ENCODE peak calls at places on chromosomes 4 and X, in ten cellular contexts. One of them, this sample, is unnamed.

GRCh38 chr4:139243448-139244365 is 36.3 kb downstream of the MGARP start:
- DNase-seq in fibroblast of lung: peak; percentile 99
- DNase-seq in spleen: no peak
- DNase-seq in colonic mucosa: no peak
- DNase-seq in tibial nerve: no peak
- DNase-seq in transverse colon: no peak
- DNase-seq in H1: no peak
- DNase-seq in pancreas: no peak
- DNase-seq in adrenal gland: peak; percentile 38
- DNase-seq in IMR-90: peak; percentile 99
- DNase-seq in this sample: no peak

GRCh38 chrX:46036508-46036907 is 508.7 kb downstream of the ZNF674 start:
- DNase-seq in fibroblast of lung: no peak
- DNase-seq in spleen: no peak
- DNase-seq in colonic mucosa: no peak
- DNase-seq in tibial nerve: no peak
- DNase-seq in transverse colon: no peak
- DNase-seq in H1: no peak
- DNase-seq in pancreas: no peak
- DNase-seq in adrenal gland: no peak
- DNase-seq in IMR-90: no peak
- DNase-seq in this sample: no peak

GRCh38 chr4:5467111-5467510 is 241.2 kb downstream of the EVC2 start:
- DNase-seq in fibroblast of lung: no peak
- DNase-seq in spleen: no peak
- DNase-seq in colonic mucosa: no peak
- DNase-seq in tibial nerve: no peak
- DNase-seq in transverse colon: no peak
- DNase-seq in H1: no peak
- DNase-seq in pancreas: no peak
- DNase-seq in adrenal gland: no peak
- DNase-seq in IMR-90: no peak
- DNase-seq in this sample: no peak

GRCh38 chr4:81493895-81494490 is 22.3 kb upstream of the RASGEF1B start:
- DNase-seq in fibroblast of lung: peak; percentile 21
- DNase-seq in spleen: no peak
- DNase-seq in colonic mucosa: no peak
- DNase-seq in tibial nerve: no peak
- DNase-seq in transverse colon: no peak
- DNase-seq in H1: no peak
- DNase-seq in pancreas: no peak
- DNase-seq in adrenal gland: no peak
- DNase-seq in IMR-90: no peak
- DNase-seq in this sample: no peak

GRCh38 chr4:108272566-108272965 is 103.8 kb upstream of the LEF1 start:
- DNase-seq in fibroblast of lung: peak; percentile 54
- DNase-seq in spleen: no peak
- DNase-seq in colonic mucosa: no peak
- DNase-seq in tibial nerve: no peak
- DNase-seq in transverse colon: no peak
- DNase-seq in H1: no peak
- DNase-seq in pancreas: no peak
- DNase-seq in adrenal gland: no peak
- DNase-seq in IMR-90: peak; percentile 70
- DNase-seq in this sample: no peak

GRCh38 chr4:85496933-85497332 is 22.0 kb downstream of the ARHGAP24 start:
- DNase-seq in fibroblast of lung: peak; percentile 83
- DNase-seq in spleen: no peak
- DNase-seq in colonic mucosa: no peak
- DNase-seq in tibial nerve: no peak
- DNase-seq in transverse colon: no peak
- DNase-seq in H1: no peak
- DNase-seq in pancreas: no peak
- DNase-seq in adrenal gland: no peak
- DNase-seq in IMR-90: peak; percentile 39
- DNase-seq in this sample: no peak

GRCh38 chr4:74364649-74365491 is at the start of gene EREG:
- DNase-seq in fibroblast of lung: peak; percentile 84
- DNase-seq in spleen: peak; percentile 84
- DNase-seq in colonic mucosa: peak; percentile 42
- DNase-seq in tibial nerve: no peak
- DNase-seq in transverse colon: peak; percentile 30
- DNase-seq in H1: peak; percentile 84
- DNase-seq in pancreas: peak; percentile 55
- DNase-seq in adrenal gland: no peak
- DNase-seq in IMR-90: peak; percentile 62
- DNase-seq in this sample: peak; percentile 65

GRCh38 chr4:80492761-80493160 is 157.2 kb downstream of the CFAP299 start:
- DNase-seq in fibroblast of lung: no peak
- DNase-seq in spleen: no peak
- DNase-seq in colonic mucosa: peak; percentile 54
- DNase-seq in tibial nerve: no peak
- DNase-seq in transverse colon: peak; percentile 31
- DNase-seq in H1: no peak
- DNase-seq in pancreas: no peak
- DNase-seq in adrenal gland: no peak
- DNase-seq in IMR-90: no peak
- DNase-seq in this sample: peak; percentile 82

GRCh38 chr4:78200004-78200403 is 142.9 kb downstream of the FRAS1 start:
- DNase-seq in fibroblast of lung: no peak
- DNase-seq in spleen: no peak
- DNase-seq in colonic mucosa: no peak
- DNase-seq in tibial nerve: no peak
- DNase-seq in transverse colon: no peak
- DNase-seq in H1: no peak
- DNase-seq in pancreas: no peak
- DNase-seq in adrenal gland: no peak
- DNase-seq in IMR-90: no peak
- DNase-seq in this sample: no peak
- TF ChIP-seq CTCF in fibroblast of lung: no peak
- TF ChIP-seq CTCF in spleen: no peak
- TF ChIP-seq CTCF in colonic mucosa: no peak
- TF ChIP-seq CTCF in tibial nerve: no peak
- TF ChIP-seq CTCF in transverse colon: no peak
- TF ChIP-seq CTCF in H1: no peak
- TF ChIP-seq CTCF in pancreas: no peak
- TF ChIP-seq CTCF in adrenal gland: no peak
- TF ChIP-seq CTCF in IMR-90: no peak
- TF ChIP-seq CTCF in this sample: no peak

DNA sequence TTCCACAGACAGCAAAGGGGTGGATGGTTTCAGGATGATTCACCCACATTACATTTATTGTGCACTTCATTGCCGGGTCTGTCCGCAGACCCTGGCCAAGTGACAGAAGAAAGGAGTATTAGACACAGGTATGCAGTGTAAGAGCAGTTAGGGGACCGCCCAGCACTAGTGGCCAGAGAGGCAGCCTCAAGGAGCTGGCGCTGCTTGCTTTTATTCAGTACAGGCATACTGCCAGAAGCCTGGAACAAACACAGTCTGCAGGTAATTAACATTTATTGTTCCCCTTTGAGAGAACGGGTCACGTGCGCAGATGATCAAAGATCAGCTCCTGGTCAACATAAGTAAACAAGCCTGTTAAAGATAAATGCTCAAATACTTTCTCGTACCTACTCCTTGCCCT is 1639.0 kb upstream of the IGFBP7 start:
- DNase-seq in fibroblast of lung: no peak
- DNase-seq in spleen: no peak
- DNase-seq in colonic mucosa: peak; percentile 87
- DNase-seq in tibial nerve: no peak
- DNase-seq in transverse colon: peak; percentile 73
- DNase-seq in H1: no peak
- DNase-seq in pancreas: no peak
- DNase-seq in adrenal gland: no peak
- DNase-seq in IMR-90: no peak
- DNase-seq in this sample: peak; percentile 78
- H3K4me1 ChIP-seq in fibroblast of lung: no peaks in the 10 kb centered on the region
- H3K4me1 ChIP-seq in spleen: no peaks in the 10 kb centered on the region
- H3K4me1 ChIP-seq in colonic mucosa: no peaks in the 10 kb centered on the region
- H3K4me1 ChIP-seq in tibial nerve: no peaks in the 10 kb centered on the region
- H3K4me1 ChIP-seq in transverse colon: no peaks in the 10 kb centered on the region
- H3K4me1 ChIP-seq in H1: no peaks in the 10 kb centered on the region
- H3K4me1 ChIP-seq in pancreas: no peaks in the 10 kb centered on the region
- H3K4me1 ChIP-seq in adrenal gland: no peaks in the 10 kb centered on the region
- H3K4me1 ChIP-seq in IMR-90: no peaks in the 10 kb centered on the region
- H3K4me1 ChIP-seq in this sample: no peaks in the 10 kb centered on the region

DNA sequence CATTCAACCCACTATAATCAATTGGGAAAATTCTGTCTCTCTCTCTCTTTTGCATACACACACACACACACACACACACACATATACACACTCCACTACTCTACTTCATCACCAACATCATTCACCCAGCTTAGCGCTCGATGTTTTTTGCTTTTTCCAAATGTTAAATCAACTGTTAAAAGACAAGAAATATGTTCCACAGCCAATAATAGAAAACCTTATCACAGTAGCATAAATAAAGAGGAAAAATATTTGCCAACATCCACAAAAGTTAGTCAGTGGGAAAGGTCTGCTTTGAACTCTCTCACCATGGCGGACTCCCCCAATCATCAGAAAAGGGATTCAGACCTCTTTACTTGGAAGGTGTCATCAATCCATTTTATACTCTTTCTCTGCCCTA is 29.4 kb upstream of the LGI2 start:
- DNase-seq in fibroblast of lung: no peak
- DNase-seq in spleen: no peak
- DNase-seq in colonic mucosa: no peak
- DNase-seq in tibial nerve: no peak
- DNase-seq in transverse colon: no peak
- DNase-seq in H1: no peak
- DNase-seq in pancreas: no peak
- DNase-seq in adrenal gland: no peak
- DNase-seq in IMR-90: no peak
- DNase-seq in this sample: no peak
- H3K27ac ChIP-seq in fibroblast of lung: no peak overlapping the region
- H3K27ac ChIP-seq in spleen: no peak overlapping the region
- H3K27ac ChIP-seq in colonic mucosa: no peak overlapping the region
- H3K27ac ChIP-seq in tibial nerve: no peak overlapping the region
- H3K27ac ChIP-seq in transverse colon: no peak overlapping the region
- H3K27ac ChIP-seq in H1: no peak overlapping the region
- H3K27ac ChIP-seq in pancreas: no peak overlapping the region
- H3K27ac ChIP-seq in adrenal gland: no peak overlapping the region
- H3K27ac ChIP-seq in IMR-90: no peak overlapping the region
- H3K27ac ChIP-seq in this sample: no peak overlapping the region

DNA sequence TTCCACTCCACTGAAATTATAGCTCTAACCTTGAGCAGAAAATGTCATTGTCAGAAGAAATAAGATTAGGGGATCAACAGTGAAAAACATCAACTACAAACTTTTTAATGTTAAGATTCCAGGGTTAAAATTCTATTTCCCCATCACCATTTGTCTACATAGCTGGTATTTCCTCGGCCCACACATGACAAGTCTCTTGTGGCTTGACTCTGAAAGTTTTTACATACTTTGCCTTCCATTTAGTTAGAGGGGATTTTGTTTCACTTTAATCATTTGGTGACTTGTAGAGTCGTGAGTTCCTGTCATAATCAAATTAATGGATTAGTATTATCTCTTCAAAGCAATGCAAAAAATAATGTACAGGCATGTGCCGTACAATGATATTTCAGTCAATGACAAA is 71.8 kb downstream of the ING2 start:
- DNase-seq in fibroblast of lung: no peak
- DNase-seq in spleen: no peak
- DNase-seq in colonic mucosa: no peak
- DNase-seq in tibial nerve: no peak
- DNase-seq in transverse colon: no peak
- DNase-seq in H1: no peak
- DNase-seq in pancreas: no peak
- DNase-seq in adrenal gland: no peak
- DNase-seq in IMR-90: peak; percentile 16
- DNase-seq in this sample: no peak
- TF ChIP-seq CTCF in fibroblast of lung: no peak
- TF ChIP-seq CTCF in spleen: no peak
- TF ChIP-seq CTCF in colonic mucosa: no peak
- TF ChIP-seq CTCF in tibial nerve: no peak
- TF ChIP-seq CTCF in transverse colon: no peak
- TF ChIP-seq CTCF in H1: no peak
- TF ChIP-seq CTCF in pancreas: no peak
- TF ChIP-seq CTCF in adrenal gland: no peak
- TF ChIP-seq CTCF in IMR-90: no peak
- TF ChIP-seq CTCF in this sample: no peak

DNA sequence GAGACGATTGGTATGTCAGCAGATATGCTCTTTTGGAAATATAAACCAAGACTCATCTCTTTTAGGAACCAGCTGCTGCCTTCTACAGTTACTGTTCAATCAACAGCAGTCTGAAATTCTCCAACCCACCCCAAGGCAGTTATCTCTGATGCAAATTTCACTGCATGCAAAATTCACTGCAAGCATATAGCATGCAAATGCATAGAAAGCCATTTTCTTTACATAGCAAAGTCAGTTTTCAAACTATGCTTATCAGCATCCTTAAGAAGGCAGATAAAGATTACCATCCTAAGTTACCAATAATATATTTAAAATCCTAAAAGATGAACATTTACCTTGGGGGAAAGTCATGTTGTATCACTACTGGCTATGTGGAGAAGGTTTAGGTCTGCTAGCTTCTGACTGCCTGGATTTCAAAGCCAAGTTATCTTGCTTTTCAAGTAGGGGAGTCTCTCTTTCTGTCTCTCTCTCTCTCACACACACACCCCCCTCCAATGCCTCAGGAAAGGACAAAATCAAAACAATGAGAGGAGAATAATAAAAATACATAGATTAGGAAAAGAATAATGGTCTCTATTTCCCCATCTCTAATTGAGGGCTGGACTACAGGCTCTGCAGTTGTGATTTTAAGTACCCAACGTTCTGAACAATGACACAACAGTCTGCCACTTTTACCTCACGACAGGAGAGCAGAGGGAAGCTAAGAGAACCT is 1.5 kb downstream of the NMU start:
- DNase-seq in fibroblast of lung: no peak
- DNase-seq in spleen: no peak
- DNase-seq in colonic mucosa: no peak
- DNase-seq in tibial nerve: no peak
- DNase-seq in transverse colon: no peak
- DNase-seq in H1: no peak
- DNase-seq in pancreas: no peak
- DNase-seq in adrenal gland: no peak
- DNase-seq in IMR-90: no peak
- DNase-seq in this sample: no peak
- H3K4me1 ChIP-seq in fibroblast of lung: peaks cover 3% of the 10 kb centered on the region
- H3K4me1 ChIP-seq in spleen: peaks cover 20% of the 10 kb centered on the region
- H3K4me1 ChIP-seq in colonic mucosa: no peaks in the 10 kb centered on the region
- H3K4me1 ChIP-seq in tibial nerve: peaks cover 27% of the 10 kb centered on the region
- H3K4me1 ChIP-seq in transverse colon: peaks cover 19% of the 10 kb centered on the region
- H3K4me1 ChIP-seq in H1: peaks cover 8% of the 10 kb centered on the region
- H3K4me1 ChIP-seq in pancreas: no peaks in the 10 kb centered on the region
- H3K4me1 ChIP-seq in adrenal gland: no peaks in the 10 kb centered on the region
- H3K4me1 ChIP-seq in IMR-90: no peaks in the 10 kb centered on the region
- H3K4me1 ChIP-seq in this sample: peaks cover 6% of the 10 kb centered on the region

This sample was measured in Peyer's patch.